ENCODE peak calls at places on chromosome 16, in ten cellular contexts. K, Z, B, P, S, E, G, I, T and J are unnamed samples.

GRCh38 chr16:81451753-81452680 is 7.4 kb downstream of the CMIP start:
- DNase-seq in I (no peak), S (no peak), T (peak; percentile 42), P (peak; percentile 82), B (no peak), G (no peak), K (peak; percentile 25), Z (no peak), E (no peak), J (peak; percentile 69)

GRCh38 chr16:80996688-80997138 is 10.0 kb downstream of the CMC2 start:
- DNase-seq in S (no peak), P (no peak), K (no peak), B (no peak), G (no peak), I (no peak), T (no peak), E (no peak), Z (no peak), J (no peak)

GRCh38 chr16:69040144-69040909 is 65.1 kb upstream of the HAS3 start:
- DNase-seq in P (no peak), Z (no peak), K (no peak), E (no peak), G (no peak), I (no peak), T (no peak), S (no peak), B (no peak), J (no peak)

GRCh38 chr16:22161999-22162657 is at the start of gene SDR42E2:
- DNase-seq in T (no peak), K (no peak), S (no peak), Z (no peak), G (no peak), I (peak; percentile 38), B (no peak), P (peak; percentile 57), E (no peak), J (no peak)

GRCh38 chr16:69131167-69131748 is 1.1 kb downstream of the CHTF8 start:
- DNase-seq in Z (no peak), I (peak; percentile 54), G (no peak), K (no peak), P (no peak), S (no peak), T (no peak), E (no peak), B (no peak), J (no peak)

GRCh38 chr16:8594149-8594666 is 3.9 kb upstream of the TMEM114 start:
- DNase-seq in P (no peak), Z (no peak), I (no peak), B (no peak), E (no peak), G (no peak), T (no peak), K (no peak), S (no peak), J (no peak)

GRCh38 chr16:56793504-56793903 is 63.6 kb downstream of the NUP93 start:
- DNase-seq in B (no peak), S (no peak), G (no peak), E (no peak), T (no peak), I (peak; percentile 14), Z (no peak), P (no peak), K (no peak), J (no peak)

GRCh38 chr16:4414187-4414909 is 2.0 kb downstream of the CORO7 start:
- DNase-seq in G (no peak), I (no peak), E (no peak), K (no peak), Z (no peak), T (no peak), B (no peak), S (no peak), P (no peak), J (no peak)

GRCh38 chr16:51916814-51917213 is 630.1 kb downstream of the TOX3 start:
- DNase-seq in I (no peak), B (no peak), Z (no peak), E (no peak), K (no peak), T (no peak), S (no peak), P (no peak), G (peak; percentile 7), J (no peak)

DNA sequence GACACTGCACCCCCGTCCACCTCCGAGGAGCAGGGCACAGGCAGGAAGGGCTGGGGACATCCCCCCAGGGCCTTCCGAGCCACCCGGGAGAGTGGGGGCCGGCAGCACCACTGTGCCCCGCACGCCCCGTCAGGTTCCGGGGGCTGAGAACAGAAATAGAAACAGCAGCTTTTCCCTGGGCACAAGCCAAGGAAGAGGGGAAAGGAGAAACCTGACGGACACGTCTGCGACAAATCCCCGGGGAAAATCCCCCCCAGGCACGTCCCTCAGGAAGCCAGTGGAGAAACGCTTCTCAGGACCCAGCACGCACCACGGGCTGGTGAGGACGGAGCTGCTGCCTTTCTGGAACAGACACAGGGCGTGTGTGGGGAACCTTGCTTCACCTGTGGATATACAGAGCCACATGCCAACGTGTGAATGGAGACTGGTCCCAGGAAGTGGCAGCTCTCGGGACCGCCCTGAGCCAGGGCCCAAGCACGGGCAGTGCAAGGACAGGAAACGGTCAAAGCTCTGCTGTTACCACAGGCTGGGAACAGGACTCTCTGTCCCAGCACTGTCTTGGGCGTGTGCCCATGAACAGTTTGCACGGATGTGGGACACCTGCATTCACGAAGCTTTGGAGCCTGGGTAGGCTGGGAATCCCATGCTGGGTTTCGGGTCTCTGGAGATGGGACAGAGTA is 1.2 kb upstream of the TMEM204 start:
- DNase-seq in S (peak; percentile 67), T (peak; percentile 71), P (no peak), G (no peak), Z (no peak), B (peak; percentile 85), E (peak; percentile 67), K (peak; percentile 84), I (no peak), J (peak; percentile 70)
- TF ChIP-seq POLR2A in S (no peak), T (no peak), P (no peak), G (no peak), Z (no peak), B (peak; percentile 5), E (no peak), K (peak; percentile 41), I (no peak), J (no peak)

GRCh38 chr16:30904114-30904780 is 7.8 kb downstream of the CTF1 start:
- DNase-seq in Z (no peak), S (no peak), I (no peak), G (no peak), P (peak; percentile 71), B (no peak), E (no peak), T (no peak), K (no peak), J (no peak)

GRCh38 chr16:30902070-30902972 is 5.9 kb downstream of the CTF1 start:
- DNase-seq in P (peak; percentile 84), T (no peak), K (no peak), S (no peak), E (peak; percentile 66), Z (no peak), G (no peak), B (peak; percentile 48), I (peak; percentile 82), J (peak; percentile 79)

GRCh38 chr16:30901201-30902069 is 5.0 kb downstream of the CTF1 start:
- DNase-seq in B (no peak), K (no peak), P (no peak), I (no peak), E (no peak), Z (no peak), G (no peak), S (no peak), T (no peak), J (no peak)

GRCh38 chr16:30903002-30903401 is 6.6 kb downstream of the CTF1 start:
- DNase-seq in P (no peak), Z (no peak), E (no peak), B (no peak), T (no peak), I (no peak), K (no peak), S (no peak), G (no peak), J (no peak)

GRCh38 chr16:30903596-30903995 is 7.2 kb downstream of the CTF1 start:
- DNase-seq in E (no peak), B (no peak), Z (no peak), I (no peak), K (peak; percentile 25), G (no peak), T (no peak), P (no peak), S (no peak), J (peak; percentile 61)
- H3K4me3 ChIP-seq in E (no peak overlapping the region), B (no peak overlapping the region), Z (no peak overlapping the region), I (no peak overlapping the region), K (no peak overlapping the region), G (no peak overlapping the region), T (no peak overlapping the region), P (no peak overlapping the region), S (no peak overlapping the region), J (no peak overlapping the region)

DNA sequence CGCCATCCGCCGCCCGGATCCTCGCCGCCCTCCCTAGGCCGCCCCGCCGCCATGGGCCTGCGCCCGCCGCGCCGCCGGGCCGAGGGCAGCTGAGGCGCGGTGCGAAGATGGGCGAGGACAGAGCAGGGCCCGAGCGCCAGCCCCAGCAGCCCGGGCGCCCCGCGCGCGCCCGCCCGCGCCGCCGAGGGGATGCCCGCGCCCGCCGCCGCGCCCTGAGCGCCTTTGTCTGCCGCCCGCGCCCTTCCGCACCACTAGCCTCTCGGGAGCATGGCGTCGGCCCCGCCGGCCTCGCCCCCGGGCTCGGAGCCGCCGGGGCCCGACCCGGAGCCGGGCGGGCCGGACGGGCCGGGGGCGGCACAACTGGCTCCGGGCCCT is 278 bp downstream of the RAB11FIP3 start:
- DNase-seq in P (no peak), Z (no peak), K (no peak), T (no peak), S (no peak), I (no peak), G (no peak), E (no peak), B (no peak), J (peak; percentile 16)
- TF ChIP-seq POLR2A in P (no peak), Z (no peak), K (no peak), T (no peak), S (no peak), I (no peak), G (no peak), E (no peak), B (no peak), J (no peak)

GRCh38 chr16:87350681-87351319 is 32.8 kb downstream of the FBXO31 start:
- DNase-seq in I (no peak), Z (no peak), P (no peak), S (no peak), K (peak; percentile 68), B (no peak), T (no peak), G (no peak), E (no peak), J (no peak)
- H3K4me3 ChIP-seq in I (no peak overlapping the region), Z (no peak overlapping the region), P (no peak overlapping the region), S (no peak overlapping the region), K (no peak overlapping the region), B (no peak overlapping the region), T (no peak overlapping the region), G (no peak overlapping the region), E (no peak overlapping the region), J (no peak overlapping the region)